ENCODE peak calls at places on chromosomes 13 and 19, in eight cellular contexts. One of them, this sample, is unnamed.
A peak's percentile ranks its signal among the peaks of the same experiment; 100 is the strongest.

GRCh38 chr19:12544401-12544876 is 6.8 kb downstream of the ZNF564 start:
- DNase-seq in uterus: no peak
- DNase-seq in fibroblast of mammary gland: peak; percentile 66
- DNase-seq in thoracic aorta: no peak
- DNase-seq in heart right ventricle: no peak
- DNase-seq in cardiac muscle cell: no peak
- DNase-seq in PC-9: no peak
- DNase-seq in choroid plexus epithelial cell: peak; percentile 90
- DNase-seq in this sample: no peak

GRCh38 chr19:35317464-35318043 is 11.4 kb upstream of the CD22 start:
- DNase-seq in cardiac muscle cell: no peak
- DNase-seq in uterus: no peak
- DNase-seq in choroid plexus epithelial cell: no peak
- DNase-seq in PC-9: no peak
- DNase-seq in fibroblast of mammary gland: no peak
- DNase-seq in thoracic aorta: no peak
- DNase-seq in heart right ventricle: no peak
- DNase-seq in this sample: no peak

GRCh38 chr19:1183543-1184172 is 9.6 kb upstream of the SBNO2 start:
- DNase-seq in choroid plexus epithelial cell: no peak
- DNase-seq in fibroblast of mammary gland: no peak
- DNase-seq in thoracic aorta: no peak
- DNase-seq in cardiac muscle cell: no peak
- DNase-seq in uterus: no peak
- DNase-seq in PC-9: peak; percentile 95
- DNase-seq in heart right ventricle: no peak
- DNase-seq in this sample: no peak

GRCh38 chr13:112245959-112246358 is 130.2 kb upstream of the SPACA7 start:
- DNase-seq in cardiac muscle cell: no peak
- DNase-seq in thoracic aorta: no peak
- DNase-seq in choroid plexus epithelial cell: no peak
- DNase-seq in fibroblast of mammary gland: no peak
- DNase-seq in PC-9: no peak
- DNase-seq in uterus: no peak
- DNase-seq in heart right ventricle: no peak
- DNase-seq in this sample: no peak

GRCh38 chr19:54388001-54388802 is 23.5 kb upstream of the LAIR1 start:
- DNase-seq in thoracic aorta: no peak
- DNase-seq in heart right ventricle: no peak
- DNase-seq in PC-9: no peak
- DNase-seq in uterus: no peak
- DNase-seq in fibroblast of mammary gland: no peak
- DNase-seq in choroid plexus epithelial cell: peak; percentile 4
- DNase-seq in cardiac muscle cell: no peak
- DNase-seq in this sample: no peak

GRCh38 chr19:9792191-9793050 is 23.9 kb upstream of the ZNF846 start:
- DNase-seq in uterus: peak; percentile 98
- DNase-seq in thoracic aorta: peak; percentile 97
- DNase-seq in PC-9: peak; percentile 81
- DNase-seq in choroid plexus epithelial cell: peak; percentile 98
- DNase-seq in cardiac muscle cell: peak; percentile 99
- DNase-seq in heart right ventricle: peak; percentile 91
- DNase-seq in fibroblast of mammary gland: peak; percentile 90
- DNase-seq in this sample: peak; percentile 95

GRCh38 chr13:22428188-22428828 is 752.5 kb upstream of the SGCG start:
- DNase-seq in fibroblast of mammary gland: no peak
- DNase-seq in PC-9: no peak
- DNase-seq in heart right ventricle: no peak
- DNase-seq in thoracic aorta: no peak
- DNase-seq in uterus: peak; percentile 16
- DNase-seq in cardiac muscle cell: peak; percentile 10
- DNase-seq in choroid plexus epithelial cell: no peak
- DNase-seq in this sample: no peak

GRCh38 chr13:24032674-24033073 is 127.8 kb upstream of the SPATA13 start:
- DNase-seq in fibroblast of mammary gland: peak; percentile 60
- DNase-seq in heart right ventricle: no peak
- DNase-seq in uterus: no peak
- DNase-seq in PC-9: no peak
- DNase-seq in thoracic aorta: no peak
- DNase-seq in cardiac muscle cell: no peak
- DNase-seq in choroid plexus epithelial cell: peak; percentile 10
- DNase-seq in this sample: no peak

GRCh38 chr19:9934132-9934950 is 2.0 kb downstream of the OLFM2 start:
- DNase-seq in thoracic aorta: no peak
- DNase-seq in heart right ventricle: peak; percentile 80
- DNase-seq in uterus: peak; percentile 87
- DNase-seq in cardiac muscle cell: peak; percentile 88
- DNase-seq in choroid plexus epithelial cell: peak; percentile 76
- DNase-seq in PC-9: peak; percentile 74
- DNase-seq in fibroblast of mammary gland: peak; percentile 77
- DNase-seq in this sample: peak; percentile 75

GRCh38 chr13:41637578-41637977 is 180.2 kb downstream of the RGCC start:
- DNase-seq in uterus: no peak
- DNase-seq in PC-9: no peak
- DNase-seq in thoracic aorta: no peak
- DNase-seq in choroid plexus epithelial cell: no peak
- DNase-seq in cardiac muscle cell: no peak
- DNase-seq in heart right ventricle: no peak
- DNase-seq in fibroblast of mammary gland: no peak
- DNase-seq in this sample: no peak

GRCh38 chr13:79995334-79995733 is 345.6 kb downstream of the SPRY2 start:
- DNase-seq in cardiac muscle cell: no peak
- DNase-seq in thoracic aorta: no peak
- DNase-seq in fibroblast of mammary gland: peak; percentile 88
- DNase-seq in choroid plexus epithelial cell: peak; percentile 81
- DNase-seq in uterus: no peak
- DNase-seq in PC-9: no peak
- DNase-seq in heart right ventricle: no peak
- DNase-seq in this sample: no peak

GRCh38 chr13:37360556-37360955 is 238.0 kb downstream of the POSTN start:
- DNase-seq in thoracic aorta: no peak
- DNase-seq in cardiac muscle cell: no peak
- DNase-seq in uterus: no peak
- DNase-seq in heart right ventricle: no peak
- DNase-seq in PC-9: no peak
- DNase-seq in choroid plexus epithelial cell: no peak
- DNase-seq in fibroblast of mammary gland: no peak
- DNase-seq in this sample: no peak

GRCh38 chr13:66859078-66859477 is 371.1 kb downstream of the PCDH9 start:
- DNase-seq in choroid plexus epithelial cell: peak; percentile 2
- DNase-seq in thoracic aorta: no peak
- DNase-seq in fibroblast of mammary gland: no peak
- DNase-seq in cardiac muscle cell: no peak
- DNase-seq in PC-9: no peak
- DNase-seq in heart right ventricle: no peak
- DNase-seq in uterus: no peak
- DNase-seq in this sample: no peak

GRCh38 chr13:64648293-64648692 is 2581.8 kb downstream of the PCDH9 start:
- DNase-seq in choroid plexus epithelial cell: no peak
- DNase-seq in uterus: no peak
- DNase-seq in cardiac muscle cell: no peak
- DNase-seq in PC-9: no peak
- DNase-seq in thoracic aorta: no peak
- DNase-seq in heart right ventricle: no peak
- DNase-seq in fibroblast of mammary gland: no peak
- DNase-seq in this sample: no peak

GRCh38 chr13:113628291-113629270 is 29.4 kb downstream of the ATP4B start:
- DNase-seq in fibroblast of mammary gland: no peak
- DNase-seq in heart right ventricle: peak; percentile 4
- DNase-seq in cardiac muscle cell: no peak
- DNase-seq in choroid plexus epithelial cell: no peak
- DNase-seq in uterus: no peak
- DNase-seq in PC-9: no peak
- DNase-seq in thoracic aorta: no peak
- DNase-seq in this sample: no peak

GRCh38 chr13:113627136-113627535 is 30.9 kb downstream of the ATP4B start:
- DNase-seq in PC-9: no peak
- DNase-seq in heart right ventricle: peak; percentile 2
- DNase-seq in uterus: no peak
- DNase-seq in thoracic aorta: no peak
- DNase-seq in fibroblast of mammary gland: no peak
- DNase-seq in choroid plexus epithelial cell: no peak
- DNase-seq in cardiac muscle cell: no peak
- DNase-seq in this sample: no peak

GRCh38 chr13:113624235-113624587 is 33.8 kb downstream of the ATP4B start:
- DNase-seq in thoracic aorta: no peak
- DNase-seq in fibroblast of mammary gland: no peak
- DNase-seq in choroid plexus epithelial cell: no peak
- DNase-seq in cardiac muscle cell: no peak
- DNase-seq in heart right ventricle: no peak
- DNase-seq in PC-9: no peak
- DNase-seq in uterus: no peak
- DNase-seq in this sample: no peak

GRCh38 chr13:113623491-113624234 is 34.3 kb downstream of the ATP4B start:
- DNase-seq in heart right ventricle: no peak
- DNase-seq in uterus: no peak
- DNase-seq in fibroblast of mammary gland: no peak
- DNase-seq in cardiac muscle cell: no peak
- DNase-seq in thoracic aorta: no peak
- DNase-seq in choroid plexus epithelial cell: no peak
- DNase-seq in PC-9: no peak
- DNase-seq in this sample: no peak

GRCh38 chr13:113625965-113626661 is 31.9 kb downstream of the ATP4B start:
- DNase-seq in thoracic aorta: no peak
- DNase-seq in PC-9: no peak
- DNase-seq in cardiac muscle cell: no peak
- DNase-seq in choroid plexus epithelial cell: peak; percentile 75
- DNase-seq in fibroblast of mammary gland: no peak
- DNase-seq in uterus: no peak
- DNase-seq in heart right ventricle: peak; percentile 2
- DNase-seq in this sample: no peak
- TF ChIP-seq CTCF in thoracic aorta: no peak
- TF ChIP-seq CTCF in PC-9: no peak
- TF ChIP-seq CTCF in cardiac muscle cell: no peak
- TF ChIP-seq CTCF in choroid plexus epithelial cell: no peak
- TF ChIP-seq CTCF in fibroblast of mammary gland: no peak
- TF ChIP-seq CTCF in uterus: no peak
- TF ChIP-seq CTCF in heart right ventricle: no peak
- TF ChIP-seq CTCF in this sample: no peak

GRCh38 chr19:13846533-13847032 is 30.4 kb upstream of the NANOS3 start:
- DNase-seq in heart right ventricle: peak; percentile 87
- DNase-seq in fibroblast of mammary gland: peak; percentile 74
- DNase-seq in PC-9: peak; percentile 97
- DNase-seq in cardiac muscle cell: peak; percentile 78
- DNase-seq in choroid plexus epithelial cell: peak; percentile 94
- DNase-seq in thoracic aorta: peak; percentile 88
- DNase-seq in uterus: peak; percentile 80
- DNase-seq in this sample: peak; percentile 95
- H3K4me3 ChIP-seq in heart right ventricle: peak overlapping the region; percentile 42
- H3K4me3 ChIP-seq in fibroblast of mammary gland: no peak overlapping the region
- H3K4me3 ChIP-seq in PC-9: peak overlapping the region; percentile 77
- H3K4me3 ChIP-seq in cardiac muscle cell: peak overlapping the region; percentile 41
- H3K4me3 ChIP-seq in choroid plexus epithelial cell: no peak overlapping the region
- H3K4me3 ChIP-seq in thoracic aorta: peak overlapping the region; percentile 78
- H3K4me3 ChIP-seq in uterus: no peak overlapping the region
- H3K4me3 ChIP-seq in this sample: no peak overlapping the region

GRCh38 chr13:78772933-78773332 is 114.0 kb upstream of the OBI1 start:
- DNase-seq in uterus: no peak
- DNase-seq in cardiac muscle cell: no peak
- DNase-seq in choroid plexus epithelial cell: no peak
- DNase-seq in thoracic aorta: no peak
- DNase-seq in fibroblast of mammary gland: no peak
- DNase-seq in PC-9: no peak
- DNase-seq in heart right ventricle: no peak
- DNase-seq in this sample: no peak

GRCh38 chr13:78764665-78765064 is 105.7 kb upstream of the OBI1 start:
- DNase-seq in fibroblast of mammary gland: no peak
- DNase-seq in uterus: no peak
- DNase-seq in choroid plexus epithelial cell: no peak
- DNase-seq in thoracic aorta: no peak
- DNase-seq in PC-9: no peak
- DNase-seq in cardiac muscle cell: no peak
- DNase-seq in heart right ventricle: no peak
- DNase-seq in this sample: no peak

GRCh38 chr13:78768950-78769349 is 110.0 kb upstream of the OBI1 start:
- DNase-seq in cardiac muscle cell: no peak
- DNase-seq in uterus: no peak
- DNase-seq in heart right ventricle: no peak
- DNase-seq in thoracic aorta: no peak
- DNase-seq in fibroblast of mammary gland: no peak
- DNase-seq in choroid plexus epithelial cell: no peak
- DNase-seq in PC-9: no peak
- DNase-seq in this sample: no peak
- TF ChIP-seq CTCF in cardiac muscle cell: no peak
- TF ChIP-seq CTCF in uterus: no peak
- TF ChIP-seq CTCF in heart right ventricle: no peak
- TF ChIP-seq CTCF in thoracic aorta: no peak
- TF ChIP-seq CTCF in fibroblast of mammary gland: no peak
- TF ChIP-seq CTCF in choroid plexus epithelial cell: no peak
- TF ChIP-seq CTCF in PC-9: no peak
- TF ChIP-seq CTCF in this sample: no peak

GRCh38 chr13:99997702-99998219 is 16.2 kb downstream of the ZIC2 start:
- DNase-seq in fibroblast of mammary gland: no peak
- DNase-seq in uterus: no peak
- DNase-seq in choroid plexus epithelial cell: no peak
- DNase-seq in thoracic aorta: no peak
- DNase-seq in cardiac muscle cell: no peak
- DNase-seq in PC-9: no peak
- DNase-seq in heart right ventricle: no peak
- DNase-seq in this sample: no peak
- H3K4me3 ChIP-seq in fibroblast of mammary gland: no peak overlapping the region
- H3K4me3 ChIP-seq in uterus: no peak overlapping the region
- H3K4me3 ChIP-seq in choroid plexus epithelial cell: no peak overlapping the region
- H3K4me3 ChIP-seq in thoracic aorta: no peak overlapping the region
- H3K4me3 ChIP-seq in cardiac muscle cell: no peak overlapping the region
- H3K4me3 ChIP-seq in PC-9: no peak overlapping the region
- H3K4me3 ChIP-seq in heart right ventricle: no peak overlapping the region
- H3K4me3 ChIP-seq in this sample: no peak overlapping the region

GRCh38 chr13:39600766-39601165 is 2.2 kb downstream of the LHFPL6 start:
- DNase-seq in thoracic aorta: peak; percentile 4
- DNase-seq in choroid plexus epithelial cell: peak; percentile 56
- DNase-seq in PC-9: no peak
- DNase-seq in fibroblast of mammary gland: peak; percentile 48
- DNase-seq in cardiac muscle cell: no peak
- DNase-seq in heart right ventricle: peak; percentile 49
- DNase-seq in uterus: no peak
- DNase-seq in this sample: no peak
- TF ChIP-seq CTCF in thoracic aorta: peak; percentile 30
- TF ChIP-seq CTCF in choroid plexus epithelial cell: peak; percentile 60
- TF ChIP-seq CTCF in PC-9: no peak
- TF ChIP-seq CTCF in fibroblast of mammary gland: peak; percentile 42
- TF ChIP-seq CTCF in cardiac muscle cell: peak; percentile 35
- TF ChIP-seq CTCF in heart right ventricle: peak; percentile 63
- TF ChIP-seq CTCF in uterus: no peak
- TF ChIP-seq CTCF in this sample: no peak

DNA sequence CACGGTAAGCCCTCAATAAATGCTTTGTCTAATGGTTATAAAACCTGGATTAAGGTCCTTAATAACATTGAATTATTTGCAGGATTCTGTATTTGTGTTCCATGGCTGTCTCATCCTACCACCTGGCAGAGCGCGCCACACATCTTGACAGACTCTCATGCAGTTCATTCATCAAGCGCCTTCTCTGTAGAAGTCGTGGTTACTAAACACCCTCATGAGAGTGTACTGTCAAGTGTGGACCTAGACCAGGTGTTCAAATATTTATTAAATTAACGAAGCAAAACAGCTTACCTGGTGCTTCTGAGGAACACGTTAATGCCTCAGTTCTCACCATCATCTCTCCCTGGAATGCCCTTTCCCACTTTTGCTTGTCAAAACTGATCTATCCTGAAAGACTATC is 13.1 kb upstream of the FBXL3 start:
- DNase-seq in choroid plexus epithelial cell: no peak
- DNase-seq in PC-9: no peak
- DNase-seq in fibroblast of mammary gland: no peak
- DNase-seq in uterus: no peak
- DNase-seq in heart right ventricle: no peak
- DNase-seq in cardiac muscle cell: no peak
- DNase-seq in thoracic aorta: no peak
- DNase-seq in this sample: no peak
- H3K4me3 ChIP-seq in choroid plexus epithelial cell: no peak overlapping the region
- H3K4me3 ChIP-seq in PC-9: no peak overlapping the region
- H3K4me3 ChIP-seq in fibroblast of mammary gland: no peak overlapping the region
- H3K4me3 ChIP-seq in uterus: no peak overlapping the region
- H3K4me3 ChIP-seq in heart right ventricle: no peak overlapping the region
- H3K4me3 ChIP-seq in cardiac muscle cell: no peak overlapping the region
- H3K4me3 ChIP-seq in thoracic aorta: no peak overlapping the region
- H3K4me3 ChIP-seq in this sample: no peak overlapping the region

This sample was measured in mucosa of descending colon.